ENCODE peak calls at places on chromosomes 13 and 19, in ten cellular contexts. D is fibroblast of lung; U is omental fat pad; P is foreskin fibroblast; Z is MCF 10A; N is astrocyte of the spinal cord; O is CD4-positive, alpha-beta T cell; A is endodermal cell; S is RWPE1; E is heart right ventricle. W is an unnamed sample.
A peak's percentile ranks its signal among the peaks of the same experiment; 100 is the strongest.

GRCh38 chr19:40144947-40145748 is 46.1 kb upstream of the MAP3K10 start:
- DNase-seq in A (no peak), Z (no peak), D (no peak), O (no peak), E (no peak), N (no peak), S (no peak), P (no peak), U (no peak), W (no peak)

GRCh38 chr13:111398715-111399299 is 78.4 kb downstream of the TEX29 start:
- DNase-seq in D (no peak), A (peak; percentile 7), U (no peak), Z (no peak), S (no peak), E (no peak), P (peak; percentile 45), O (no peak), N (no peak), W (no peak)

GRCh38 chr19:15234525-15235130 is 2.4 kb upstream of the EPHX3 start:
- DNase-seq in P (no peak), E (no peak), S (no peak), U (no peak), A (no peak), Z (no peak), D (no peak), O (no peak), N (no peak), W (no peak)

GRCh38 chr19:6373813-6374108 is 1.2 kb downstream of the ALKBH7 start:
- DNase-seq in S (no peak), O (no peak), E (no peak), P (no peak), A (no peak), U (no peak), Z (no peak), D (no peak), N (no peak), W (no peak)

GRCh38 chr19:14525729-14526128 is 3.7 kb upstream of the TECR start:
- DNase-seq in O (no peak), S (peak; percentile 88), P (no peak), Z (peak; percentile 94), U (no peak), A (no peak), N (no peak), D (no peak), E (no peak), W (no peak)

GRCh38 chr19:58305932-58306323 is 751 bp downstream of the ERVK3-1 start:
- DNase-seq in S (no peak), N (peak; percentile 2), E (no peak), D (no peak), A (no peak), U (no peak), Z (no peak), O (no peak), P (no peak), W (no peak)

GRCh38 chr13:43629691-43630480 is 156.9 kb downstream of the ENOX1 start:
- DNase-seq in N (no peak), S (no peak), Z (peak; percentile 68), P (peak; percentile 3), U (no peak), O (no peak), A (no peak), D (peak; percentile 47), E (no peak), W (no peak)

GRCh38 chr13:109479991-109480696 is 306.2 kb downstream of the IRS2 start:
- DNase-seq in N (no peak), U (no peak), E (no peak), P (peak; percentile 44), Z (peak; percentile 16), O (no peak), D (peak; percentile 47), A (no peak), S (no peak), W (no peak)

GRCh38 chr19:6092329-6093286 is 17.7 kb downstream of the RFX2 start:
- DNase-seq in A (peak; percentile 86), N (peak; percentile 82), O (no peak), D (peak; percentile 71), P (peak; percentile 89), Z (peak; percentile 88), S (peak; percentile 89), E (peak; percentile 78), U (no peak), W (peak; percentile 28)

GRCh38 chr13:75635621-75636338 is at the start of gene LMO7:
- DNase-seq in U (no peak), D (no peak), P (peak; percentile 66), O (peak; percentile 34), Z (peak; percentile 49), E (peak; percentile 37), N (peak; percentile 73), A (peak; percentile 91), S (peak; percentile 29), W (no peak)

GRCh38 chr19:46133101-46133627 is 8.7 kb upstream of the IGFL3 start:
- DNase-seq in S (peak; percentile 47), O (no peak), U (no peak), E (peak; percentile 8), D (peak; percentile 96), P (peak; percentile 80), Z (peak; percentile 95), A (peak; percentile 89), N (peak; percentile 97), W (no peak)

GRCh38 chr13:109858319-109858718 is 71.9 kb upstream of the IRS2 start:
- DNase-seq in E (no peak), Z (peak; percentile 21), S (peak; percentile 75), P (no peak), A (peak; percentile 26), N (no peak), D (no peak), O (no peak), U (no peak), W (no peak)

GRCh38 chr13:62512194-62513141 is 1096.8 kb upstream of the PCDH20 start:
- DNase-seq in S (peak; percentile 1), Z (peak; percentile 44), U (no peak), E (no peak), P (peak; percentile 7), N (peak; percentile 32), A (peak; percentile 84), O (no peak), D (peak; percentile 36), W (no peak)
- TF ChIP-seq CTCF in S (peak; percentile 34), Z (peak; percentile 54), U (no peak), E (peak; percentile 33), P (peak; percentile 60), N (peak; percentile 60), A (peak; percentile 87), O (no peak), D (peak; percentile 65), W (peak; percentile 72)

DNA sequence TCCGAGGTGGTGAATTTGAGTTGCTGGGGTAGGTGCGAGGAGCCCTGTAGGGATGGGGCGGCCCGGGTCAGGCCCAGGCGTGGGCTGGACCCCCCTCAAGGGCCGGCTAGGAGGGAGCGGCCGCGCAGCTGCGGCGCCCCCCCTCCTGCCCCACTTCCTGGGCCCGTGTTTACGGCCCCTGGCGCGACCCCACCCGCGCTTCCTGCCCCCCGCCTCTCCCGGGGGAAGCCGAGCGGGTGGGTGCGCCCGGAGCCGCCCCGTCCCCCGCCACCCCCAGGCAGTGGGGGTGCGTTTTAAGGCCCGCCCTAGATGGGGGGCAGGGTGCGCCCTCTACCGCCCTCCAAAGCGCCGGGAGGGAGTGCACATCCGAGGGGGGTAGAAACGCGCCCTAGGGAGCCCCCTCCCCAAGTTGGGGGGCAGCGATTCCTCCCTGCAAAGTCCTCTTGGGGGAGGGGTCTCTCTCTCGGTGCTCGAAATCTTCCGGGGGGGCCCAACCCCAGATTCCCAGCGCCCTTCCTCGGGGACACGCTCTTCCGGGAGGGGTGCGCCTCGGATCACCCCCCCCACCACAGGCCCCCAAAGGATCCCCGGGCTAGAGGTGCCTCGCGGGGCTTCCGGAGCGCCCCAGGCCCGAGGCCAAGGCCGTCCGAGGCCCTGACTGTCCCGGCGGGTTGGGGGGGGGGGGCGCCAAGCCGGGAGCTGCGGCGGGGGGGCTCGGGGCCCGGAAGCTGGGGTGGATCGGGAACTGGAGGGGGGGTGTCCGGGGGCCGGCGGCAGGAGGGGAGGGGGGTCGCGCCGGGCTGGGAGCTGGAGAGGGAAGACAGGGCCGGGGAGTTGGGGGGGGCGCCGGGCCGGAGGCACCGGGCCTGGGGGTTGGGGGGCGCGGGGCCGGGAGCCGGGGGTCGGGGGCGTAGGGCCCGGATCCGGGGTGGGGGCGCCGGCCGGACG is 807 bp downstream of the TLE5 start:
- DNase-seq in O (peak; percentile 82), N (no peak), P (no peak), U (no peak), A (no peak), S (peak; percentile 35), E (peak; percentile 75), Z (no peak), D (peak; percentile 53), W (no peak)
- TF ChIP-seq CTCF in O (peak; percentile 32), N (peak; percentile 8), P (no peak), U (no peak), A (peak; percentile 54), S (peak; percentile 31), E (peak; percentile 17), Z (peak; percentile 9), D (peak; percentile 25), W (peak; percentile 14)

DNA sequence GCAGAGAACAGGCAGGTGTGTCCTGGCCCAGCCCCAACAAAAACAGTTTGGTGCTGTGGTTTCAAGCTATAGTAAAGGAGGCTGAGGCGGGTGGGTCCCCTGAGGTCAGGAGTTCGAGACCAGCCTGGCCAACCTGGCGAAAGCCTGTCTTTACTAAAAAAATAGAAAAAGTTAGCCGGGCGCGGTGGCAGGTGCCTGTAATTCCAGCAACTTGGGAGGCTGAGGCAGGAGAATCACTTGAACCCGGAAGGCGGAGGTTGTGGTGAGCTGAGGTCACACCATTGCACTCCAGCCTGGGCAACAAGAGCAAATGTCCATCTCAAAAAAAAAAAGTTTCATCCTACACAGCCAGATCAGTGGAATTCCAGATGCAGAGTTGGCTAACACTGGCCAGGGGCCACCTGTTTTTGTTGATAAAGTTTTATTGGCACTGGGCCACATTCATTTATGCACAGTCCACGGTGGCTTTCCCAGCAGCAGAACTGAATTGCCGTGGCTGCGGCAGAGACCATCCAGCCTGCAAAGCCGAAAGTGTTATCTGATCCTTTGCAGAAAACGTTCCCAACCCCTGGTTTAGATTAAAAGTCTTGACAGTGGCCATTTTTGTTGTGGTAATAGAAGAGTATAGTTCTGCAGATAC is 8.5 kb downstream of the NCLN start:
- DNase-seq in U (no peak), E (no peak), O (no peak), N (no peak), D (no peak), S (no peak), A (no peak), Z (no peak), P (no peak), W (no peak)
- TF ChIP-seq CTCF in U (no peak), E (no peak), O (no peak), N (no peak), D (no peak), S (no peak), A (no peak), Z (no peak), P (no peak), W (no peak)

DNA sequence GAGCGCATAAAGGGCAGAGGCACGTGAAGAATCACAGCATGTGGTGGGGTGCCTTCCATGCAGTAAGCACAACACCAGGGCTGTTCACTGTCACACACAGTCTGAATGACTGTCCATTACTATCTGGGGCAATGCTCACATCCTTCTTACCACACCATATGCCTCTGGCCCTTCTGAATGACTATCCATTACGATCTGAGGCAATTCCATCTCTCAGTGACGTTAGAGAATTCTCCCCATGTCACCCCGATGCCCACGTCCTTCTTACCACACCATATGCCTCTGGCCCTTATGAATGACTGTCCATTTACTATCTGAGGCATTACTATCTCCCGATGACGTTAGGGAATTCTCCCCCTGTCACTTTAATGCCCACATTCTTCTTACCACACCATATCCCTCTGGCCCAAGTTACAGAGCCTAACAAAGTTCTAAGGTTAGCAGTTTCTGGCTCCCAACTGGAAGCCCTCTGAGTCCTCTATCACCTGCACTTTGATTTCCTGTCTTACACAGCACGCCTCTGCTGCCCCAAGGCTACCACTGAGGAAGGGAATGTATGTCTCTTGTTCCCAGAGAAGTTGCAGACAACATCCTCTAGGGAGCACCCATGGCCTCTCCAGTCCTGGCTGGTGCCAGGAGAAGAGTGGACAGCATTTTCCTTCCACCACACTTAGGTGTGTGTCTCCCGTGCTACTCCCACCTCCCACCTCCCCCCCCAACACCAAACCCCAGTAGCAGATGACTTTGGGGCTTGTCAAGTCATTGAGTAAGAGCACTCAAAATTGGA is 154.8 kb downstream of the COG6 start:
- DNase-seq in N (no peak), U (no peak), O (no peak), S (no peak), Z (peak; percentile 29), D (no peak), E (no peak), P (no peak), A (peak; percentile 59), W (no peak)
- TF ChIP-seq CTCF in N (no peak), U (no peak), O (no peak), S (no peak), Z (no peak), D (no peak), E (no peak), P (peak; percentile 2), A (peak; percentile 56), W (no peak)